ENCODE peak calls at places on chromosomes 7 and 10, in four cellular contexts. Z, R, E and J are unnamed samples.

GRCh38 chr7:135441791-135442190 is 68.1 kb downstream of the CNOT4 start:
- DNase-seq in Z (no peak), R (no peak), E (no peak), J (no peak)

GRCh38 chr10:12971001-12971788 is 30.3 kb downstream of the CCDC3 start:
- DNase-seq in Z (no peak), R (peak; percentile 69), E (no peak), J (no peak)

GRCh38 chr10:60868946-60869345 is 75.0 kb downstream of the RHOBTB1 start:
- DNase-seq in Z (no peak), R (no peak), E (no peak), J (no peak)

GRCh38 chr10:75469018-75469616 is 37.7 kb downstream of the LRMDA start:
- DNase-seq in Z (no peak), R (peak; percentile 72), E (no peak), J (peak; percentile 44)

GRCh38 chr7:516606-517456 is 2.8 kb downstream of the PDGFA start:
- DNase-seq in Z (no peak), R (peak; percentile 76), E (no peak), J (peak; percentile 54)

GRCh38 chr7:128853691-128854298 is 8.9 kb upstream of the ATP6V1F start:
- DNase-seq in Z (no peak), R (no peak), E (no peak), J (no peak)

GRCh38 chr10:5948999-5949759 is 28.2 kb downstream of the IL15RA start:
- DNase-seq in Z (peak; percentile 51), R (peak; percentile 73), E (peak; percentile 66), J (peak; percentile 79)

GRCh38 chr7:19670806-19671205 is 38.0 kb downstream of the POLR1F start:
- DNase-seq in Z (no peak), R (no peak), E (no peak), J (no peak)

GRCh38 chr10:95289003-95289920 is 1.5 kb downstream of the PDLIM1 start:
- DNase-seq in Z (no peak), R (no peak), E (no peak), J (no peak)

GRCh38 chr10:31353574-31353973 is 34.6 kb downstream of the ZEB1 start:
- DNase-seq in Z (no peak), R (no peak), E (no peak), J (no peak)

GRCh38 chr10:71755179-71755879 is 18.0 kb downstream of the VSIR start:
- DNase-seq in Z (no peak), R (no peak), E (no peak), J (no peak)

GRCh38 chr7:151232272-151233110 is at the start of gene CHPF2:
- DNase-seq in Z (peak; percentile 94), R (peak; percentile 96), E (peak; percentile 97), J (peak; percentile 99)

GRCh38 chr10:58806970-58807630 is 294.4 kb downstream of the BICC1 start:
- DNase-seq in Z (no peak), R (no peak), E (no peak), J (no peak)

GRCh38 chr7:120920588-120920987 is 30.0 kb upstream of the ING3 start:
- DNase-seq in Z (no peak), R (no peak), E (no peak), J (no peak)

GRCh38 chr10:124152781-124153600 is 59.6 kb upstream of the CHST15 start:
- DNase-seq in Z (no peak), R (peak; percentile 70), E (peak; percentile 58), J (peak; percentile 84)

GRCh38 chr7:74606101-74606908 is 51.2 kb upstream of the GTF2I start:
- DNase-seq in Z (peak; percentile 64), R (peak; percentile 67), E (peak; percentile 73), J (peak; percentile 82)

GRCh38 chr7:150754950-150755349 is 17.7 kb downstream of the GIMAP5 start:
- DNase-seq in Z (no peak), R (no peak), E (no peak), J (no peak)

GRCh38 chr10:89426230-89426868 is 12.0 kb downstream of the IFIT5 start:
- DNase-seq in Z (no peak), R (no peak), E (no peak), J (no peak)

DNA sequence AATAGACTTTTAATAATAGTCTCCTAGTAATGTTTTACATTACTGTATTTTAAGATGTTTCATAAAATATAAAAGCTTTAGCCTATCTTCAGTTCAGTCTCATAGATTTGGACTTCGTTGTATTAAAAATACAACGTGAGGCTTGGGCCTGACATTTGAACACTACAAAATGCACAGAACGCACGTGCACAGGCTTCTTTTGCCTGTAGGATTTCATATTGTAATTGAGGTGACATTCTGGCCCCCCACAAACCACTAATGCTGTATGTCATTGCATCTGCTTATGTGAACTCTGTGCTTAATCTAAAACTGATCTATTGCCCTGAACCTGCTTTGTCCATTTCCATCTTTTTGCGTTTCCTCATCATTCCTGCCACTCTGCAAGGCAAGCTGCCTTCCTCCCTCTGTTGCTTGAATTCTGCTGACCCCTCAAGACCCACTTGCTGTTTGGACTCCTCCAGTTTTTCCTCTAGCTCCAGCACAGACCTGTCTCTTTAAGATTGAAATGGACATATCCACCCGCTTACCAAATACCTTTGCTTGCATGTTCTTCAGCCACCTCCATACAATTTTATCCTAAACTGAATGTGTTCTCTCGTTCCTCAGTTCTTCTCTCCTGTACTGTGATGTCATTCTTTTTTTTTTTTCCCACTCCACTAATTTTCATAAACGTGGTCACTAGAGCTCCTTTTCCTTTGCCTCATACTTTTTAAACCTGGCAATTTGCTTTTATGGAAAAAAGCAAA is 12.4 kb downstream of the PRKAR2B start:
- DNase-seq in Z (no peak), R (no peak), E (no peak), J (no peak)
- H3K4me3 ChIP-seq in Z (no peak overlapping the region), R (no peak overlapping the region), E (no peak overlapping the region), J (no peak overlapping the region)

GRCh38 chr7:22205631-22206030 is 151.3 kb downstream of the RAPGEF5 start:
- DNase-seq in Z (no peak), R (no peak), E (no peak), J (no peak)
- H3K4me1 ChIP-seq in Z (peaks cover 13% of the 10 kb centered on the region), R (no peaks in the 10 kb centered on the region), E (peaks cover 64% of the 10 kb centered on the region), J (peaks cover 24% of the 10 kb centered on the region)

DNA sequence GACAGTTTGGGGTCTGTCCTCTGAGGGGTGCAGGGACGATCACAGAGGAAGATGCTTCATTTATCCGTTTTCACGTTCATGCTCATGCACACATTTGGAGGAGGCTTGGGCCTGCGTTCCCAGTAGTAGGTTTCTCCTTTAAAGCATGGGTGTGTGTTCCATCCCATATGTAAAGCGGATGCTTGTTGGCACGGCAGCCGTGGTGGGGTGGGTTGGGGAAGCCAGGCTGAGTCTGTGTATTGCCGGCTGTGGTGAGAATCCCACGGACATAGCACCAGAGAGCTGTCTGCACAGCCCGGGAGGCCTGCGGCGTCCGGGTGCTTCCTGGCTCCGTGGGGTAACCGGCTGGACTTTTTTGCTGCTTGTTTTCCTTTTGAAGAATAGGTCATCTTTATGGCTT is 440 bp downstream of the JAKMIP3 start:
- DNase-seq in Z (no peak), R (peak; percentile 24), E (no peak), J (peak; percentile 65)
- H3K4me3 ChIP-seq in Z (no peak overlapping the region), R (peak overlapping the region; percentile 45), E (peak overlapping the region; percentile 50), J (peak overlapping the region; percentile 15)

DNA sequence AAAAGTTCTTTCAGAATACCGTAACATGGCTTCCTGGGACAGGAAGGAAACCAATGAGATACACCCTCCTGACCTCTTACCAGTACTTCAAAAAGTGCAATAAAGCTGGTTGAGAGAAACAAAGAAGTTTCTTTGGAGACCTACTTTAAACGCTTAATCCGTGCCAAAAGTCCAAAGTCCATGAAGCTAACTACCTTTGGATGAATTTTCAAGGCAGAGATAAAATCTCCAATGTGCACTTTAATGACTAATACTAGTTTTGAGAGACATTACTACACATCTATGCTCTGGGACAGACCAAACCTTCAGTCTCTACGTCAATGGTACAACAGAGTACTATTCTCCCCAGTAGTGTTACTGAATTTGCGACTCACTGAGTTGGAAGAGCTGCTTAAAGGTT is 46.1 kb downstream of the UBE2H start:
- DNase-seq in Z (no peak), R (no peak), E (no peak), J (no peak)
- H3K4me1 ChIP-seq in Z (no peaks in the 10 kb centered on the region), R (peaks cover 6% of the 10 kb centered on the region), E (peaks cover 9% of the 10 kb centered on the region), J (peaks cover 4% of the 10 kb centered on the region)

DNA sequence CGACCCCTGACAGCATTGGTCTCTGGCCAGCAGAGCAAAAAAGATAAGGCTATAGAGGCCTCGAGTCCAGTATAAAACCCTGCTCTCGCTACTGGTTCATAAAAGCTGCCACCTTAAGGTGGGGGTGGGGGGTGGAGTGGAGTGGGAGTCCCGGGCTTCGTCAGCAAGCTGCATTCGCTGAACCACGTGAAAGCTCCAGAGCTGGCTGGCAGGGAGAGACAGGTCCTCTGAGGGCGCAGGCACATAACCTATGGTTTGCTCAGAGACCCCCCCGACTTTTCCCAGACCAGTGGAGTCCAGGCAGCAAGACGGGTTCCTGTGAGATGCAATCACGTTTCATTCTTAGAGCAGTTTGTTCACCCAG is 1.4 kb downstream of the KAZALD1 start:
- DNase-seq in Z (peak; percentile 34), R (no peak), E (no peak), J (no peak)
- H3K4me3 ChIP-seq in Z (peak overlapping the region; percentile 87), R (no peak overlapping the region), E (peak overlapping the region; percentile 64), J (no peak overlapping the region)